ENCODE peak calls at places on chromosomes 4 and X, in ten cellular contexts. B is cardiac fibroblast; D is LoVo; S is EL; Q is stimulated activated effector memory CD8-positive, alpha-beta T cell treated with anti-CD3 and anti-CD28 coated beads, Interleukin-12 subunit alpha, Interleukin-12 subunit beta, amount 100 ng/mL, for 72 hours; M is ureter; X is dorsolateral prefrontal cortex; W is activated CD4-positive, CD25-positive, alpha-beta regulatory T cell treated with anti-CD3 and anti-CD28 coated beads, Interleukin-2, amount 50 U/mL, for 72 hours; Z is tibial nerve; N is ELR. A is an unnamed sample.

GRCh38 chrX:16882188-16882587 is 12.0 kb upstream of the RBBP7 start:
- DNase-seq in B (peak), D (peak), S (peak), Q (no peak), M (no peak), X (no peak), W (no peak), Z (no peak), N (peak), A (no peak)

GRCh38 chrX:31449064-31449463 is 377.2 kb upstream of the FTHL17 start:
- DNase-seq in B (no peak), D (no peak), S (no peak), Q (no peak), M (no peak), X (no peak), W (no peak), Z (no peak), N (no peak), A (no peak)

GRCh38 chr4:29578329-29578728 is 1141.8 kb upstream of the PCDH7 start:
- DNase-seq in B (no peak), D (no peak), S (no peak), Q (no peak), M (no peak), X (no peak), W (no peak), Z (no peak), N (no peak), A (no peak)

GRCh38 chr4:173399016-173399415 is at the start of gene SCRG1:
- DNase-seq in B (no peak), D (no peak), S (no peak), Q (no peak), M (no peak), X (peak), W (no peak), Z (no peak), N (no peak), A (no peak)

GRCh38 chr4:56530269-56531148 is 24.9 kb downstream of the ARL9 start:
- DNase-seq in B (peak), D (peak), S (peak), Q (peak), M (peak), X (peak), W (peak), Z (peak), N (peak), A (peak)

GRCh38 chr4:61320154-61320553 is 120.0 kb downstream of the ADGRL3 start:
- DNase-seq in B (peak), D (no peak), S (no peak), Q (no peak), M (no peak), X (no peak), W (no peak), Z (no peak), N (peak), A (no peak)

GRCh38 chr4:123478859-123479345 is 82.3 kb downstream of the SPRY1 start:
- DNase-seq in B (peak), D (peak), S (peak), Q (no peak), M (peak), X (no peak), W (no peak), Z (no peak), N (peak), A (no peak)

GRCh38 chrX:18617351-18617750 is 54.6 kb downstream of the RS1 start:
- DNase-seq in B (peak), D (peak), S (peak), Q (no peak), M (no peak), X (no peak), W (no peak), Z (no peak), N (peak), A (peak)

GRCh38 chr4:55125763-55126541 is 557 bp upstream of the KDR start:
- DNase-seq in B (peak), D (no peak), S (peak), Q (no peak), M (no peak), X (no peak), W (no peak), Z (no peak), N (peak), A (no peak)

GRCh38 chr4:175504316-175504715 is 307.7 kb downstream of the GPM6A start:
- DNase-seq in B (peak), D (no peak), S (peak), Q (no peak), M (no peak), X (no peak), W (no peak), Z (no peak), N (no peak), A (no peak)

GRCh38 chrX:127558811-127559210 is 493.4 kb downstream of the ACTRT1 start:
- DNase-seq in B (no peak), D (no peak), S (no peak), Q (no peak), M (no peak), X (no peak), W (no peak), Z (no peak), N (no peak), A (no peak)

GRCh38 chrX:34300871-34301270 is 168.8 kb upstream of the FAM47A start:
- DNase-seq in B (peak), D (peak), S (peak), Q (no peak), M (no peak), X (no peak), W (no peak), Z (no peak), N (peak), A (peak)

GRCh38 chr4:54423066-54423465 is 194.0 kb downstream of the PDGFRA start:
- DNase-seq in B (peak), D (no peak), S (peak), Q (no peak), M (no peak), X (no peak), W (no peak), Z (no peak), N (peak), A (no peak)

GRCh38 chrX:11259437-11259836 is 33.8 kb upstream of the AMELX start:
- DNase-seq in B (no peak), D (no peak), S (no peak), Q (no peak), M (no peak), X (no peak), W (no peak), Z (no peak), N (no peak), A (no peak)

GRCh38 chr4:139704915-139705485 is 39.4 kb downstream of the MGST2 start:
- DNase-seq in B (peak), D (no peak), S (peak), Q (no peak), M (no peak), X (no peak), W (no peak), Z (no peak), N (peak), A (peak)

GRCh38 chr4:121950680-121951569 is 935 bp downstream of the TRPC3 start:
- DNase-seq in B (peak), D (no peak), S (peak), Q (peak), M (peak), X (no peak), W (peak), Z (no peak), N (peak), A (peak)

GRCh38 chr4:26083987-26084386 is 170.0 kb downstream of the SMIM20 start:
- DNase-seq in B (peak), D (peak), S (peak), Q (no peak), M (no peak), X (no peak), W (no peak), Z (no peak), N (peak), A (peak)

GRCh38 chrX:66200050-66200664 is 36.1 kb downstream of the HEPH start:
- DNase-seq in B (no peak), D (no peak), S (no peak), Q (no peak), M (no peak), X (no peak), W (no peak), Z (no peak), N (no peak), A (no peak)

GRCh38 chr4:110666030-110666429 is 43.2 kb upstream of the PITX2 start:
- DNase-seq in B (no peak), D (no peak), S (no peak), Q (no peak), M (no peak), X (no peak), W (no peak), Z (no peak), N (no peak), A (no peak)

GRCh38 chr4:55575513-55575912 is 16.5 kb downstream of the PDCL2 start:
- DNase-seq in B (no peak), D (no peak), S (no peak), Q (no peak), M (no peak), X (no peak), W (no peak), Z (no peak), N (no peak), A (no peak)

GRCh38 chr4:8176547-8177399 is 18.2 kb upstream of the ABLIM2 start:
- DNase-seq in B (peak), D (peak), S (peak), Q (no peak), M (no peak), X (no peak), W (no peak), Z (no peak), N (peak), A (peak)

GRCh38 chr4:111064342-111064993 is 441.6 kb upstream of the PITX2 start:
- DNase-seq in B (peak), D (peak), S (peak), Q (no peak), M (no peak), X (no peak), W (no peak), Z (no peak), N (peak), A (peak)

GRCh38 chr4:87117730-87118075 is 102.7 kb downstream of the KLHL8 start:
- DNase-seq in B (no peak), D (no peak), S (no peak), Q (no peak), M (no peak), X (no peak), W (no peak), Z (no peak), N (no peak), A (no peak)

GRCh38 chrX:41471786-41472185 is 24.6 kb downstream of the NYX start:
- DNase-seq in B (no peak), D (no peak), S (no peak), Q (no peak), M (no peak), X (no peak), W (no peak), Z (no peak), N (no peak), A (no peak)

GRCh38 chr4:48012819-48013218 is 3.7 kb downstream of the CNGA1 start:
- DNase-seq in B (peak), D (no peak), S (no peak), Q (no peak), M (peak), X (no peak), W (no peak), Z (no peak), N (no peak), A (no peak)

GRCh38 chr4:30716158-30716557 is 4.0 kb upstream of the PCDH7 start:
- DNase-seq in B (peak), D (no peak), S (peak), Q (no peak), M (no peak), X (no peak), W (no peak), Z (no peak), N (peak), A (peak)

GRCh38 chr4:19940861-19941260 is 310.8 kb upstream of the SLIT2 start:
- DNase-seq in B (no peak), D (no peak), S (no peak), Q (no peak), M (no peak), X (no peak), W (no peak), Z (no peak), N (no peak), A (no peak)

GRCh38 chr4:142883433-142883832 is 37.3 kb upstream of the INPP4B start:
- DNase-seq in B (peak), D (no peak), S (peak), Q (no peak), M (no peak), X (no peak), W (no peak), Z (no peak), N (peak), A (no peak)

GRCh38 chrX:57266871-57267270 is 19.6 kb upstream of the FAAH2 start:
- DNase-seq in B (no peak), D (no peak), S (no peak), Q (no peak), M (no peak), X (no peak), W (no peak), Z (no peak), N (no peak), A (no peak)

GRCh38 chr4:26271703-26272102 is 49.1 kb upstream of the RBPJ start:
- DNase-seq in B (no peak), D (no peak), S (no peak), Q (no peak), M (no peak), X (no peak), W (no peak), Z (no peak), N (no peak), A (no peak)

GRCh38 chrX:8738588-8739189 is 6.8 kb upstream of the ANOS1 start:
- DNase-seq in B (peak), D (peak), S (peak), Q (no peak), M (no peak), X (peak), W (no peak), Z (peak), N (peak), A (peak)

GRCh38 chr4:81905966-81906365 is 434.3 kb upstream of the RASGEF1B start:
- DNase-seq in B (no peak), D (no peak), S (no peak), Q (no peak), M (no peak), X (no peak), W (no peak), Z (no peak), N (no peak), A (no peak)

GRCh38 chr4:57078685-57079521 is 31.3 kb downstream of the IGFBP7 start:
- DNase-seq in B (peak), D (no peak), S (no peak), Q (no peak), M (no peak), X (no peak), W (no peak), Z (no peak), N (no peak), A (peak)

GRCh38 chr4:62912531-62912930 is 1496.7 kb downstream of the TECRL start:
- DNase-seq in B (no peak), D (no peak), S (no peak), Q (no peak), M (no peak), X (no peak), W (no peak), Z (no peak), N (peak), A (no peak)

GRCh38 chr4:145805490-145805889 is 125.5 kb downstream of the C4orf51 start:
- DNase-seq in B (peak), D (no peak), S (peak), Q (no peak), M (no peak), X (no peak), W (no peak), Z (no peak), N (peak), A (peak)

GRCh38 chrX:110421499-110422455 is 63.1 kb downstream of the RTL9 start:
- DNase-seq in B (no peak), D (no peak), S (no peak), Q (no peak), M (no peak), X (no peak), W (no peak), Z (no peak), N (no peak), A (no peak)

GRCh38 chr4:2254665-2255500 is 7.0 kb downstream of the MXD4 start:
- DNase-seq in B (no peak), D (no peak), S (no peak), Q (no peak), M (no peak), X (no peak), W (peak), Z (peak), N (no peak), A (no peak)

GRCh38 chr4:169625886-169626285 is 5.5 kb downstream of the CLCN3 start:
- DNase-seq in B (no peak), D (no peak), S (no peak), Q (no peak), M (no peak), X (no peak), W (no peak), Z (no peak), N (no peak), A (no peak)

A was measured in A172.